ENCODE peak calls at places on chromosomes 13 and 19, in seven cellular contexts. S is CD8-positive, alpha-beta memory T cell; W is tibial nerve; X is GM23248; L is aorta; Z is mammary epithelial cell; U is esophagus muscularis mucosa. O is an unnamed sample. For H3K4me1 and H3K36me3, the result is how much of the 10 kb centered on the place peaks cover.

GRCh38 chr13:60396783-60397692 is at the start of gene TDRD3:
- DNase-seq in S (peak), W (peak), X (peak), L (peak), Z (peak), U (peak), O (peak)

GRCh38 chr13:68551701-68552522 is 1321.8 kb upstream of the PCDH9 start:
- DNase-seq in S (no peak), W (no peak), X (no peak), L (no peak), Z (no peak), U (no peak), O (no peak)

GRCh38 chr13:48210178-48210577 is 22.8 kb upstream of the ITM2B start:
- DNase-seq in S (no peak), W (no peak), X (peak), L (no peak), Z (peak), U (no peak), O (no peak)

GRCh38 chr13:38954291-38954690 is 36.3 kb downstream of the STOML3 start:
- DNase-seq in S (no peak), W (no peak), X (peak), L (no peak), Z (peak), U (no peak), O (no peak)

GRCh38 chr19:48448563-48448962 is 2.8 kb downstream of the GRWD1 start:
- DNase-seq in S (no peak), W (no peak), X (no peak), L (no peak), Z (no peak), U (no peak), O (no peak)

GRCh38 chr13:37187110-37187509 is 81.6 kb upstream of the CSNK1A1L start:
- DNase-seq in S (no peak), W (no peak), X (peak), L (no peak), Z (peak), U (no peak), O (no peak)

GRCh38 chr13:106121173-106121754 is 414.2 kb downstream of the EFNB2 start:
- DNase-seq in S (no peak), W (no peak), X (no peak), L (no peak), Z (peak), U (no peak), O (no peak)

GRCh38 chr13:39245688-39246087 is 207.4 kb downstream of the NHLRC3 start:
- DNase-seq in S (no peak), W (no peak), X (no peak), L (no peak), Z (peak), U (no peak), O (no peak)

GRCh38 chr13:85212692-85213091 is 586.5 kb downstream of the SLITRK6 start:
- DNase-seq in S (no peak), W (no peak), X (no peak), L (no peak), Z (no peak), U (no peak), O (no peak)

GRCh38 chr13:29799041-29799440 is 51.4 kb downstream of the UBL3 start:
- DNase-seq in S (no peak), W (no peak), X (no peak), L (no peak), Z (no peak), U (no peak), O (no peak)

GRCh38 chr19:34327851-34328250 is 37.1 kb upstream of the GPI start:
- DNase-seq in S (no peak), W (no peak), X (no peak), L (no peak), Z (no peak), U (no peak), O (no peak)

GRCh38 chr19:35093941-35094647 is 21.5 kb upstream of the FXYD3 start:
- DNase-seq in S (no peak), W (no peak), X (no peak), L (no peak), Z (no peak), U (no peak), O (no peak)

GRCh38 chr13:106083620-106084350 is 451.7 kb downstream of the EFNB2 start:
- DNase-seq in S (no peak), W (no peak), X (peak), L (no peak), Z (peak), U (no peak), O (peak)

GRCh38 chr19:49264258-49264657 is 60.7 kb downstream of the SLC6A16 start:
- DNase-seq in S (no peak), W (no peak), X (no peak), L (no peak), Z (no peak), U (no peak), O (no peak)

GRCh38 chr19:32498641-32499200 is 82.3 kb upstream of the PDCD5 start:
- DNase-seq in S (no peak), W (no peak), X (no peak), L (no peak), Z (no peak), U (peak), O (no peak)

GRCh38 chr13:50129923-50130685 is 114.9 kb downstream of the KCNRG start:
- DNase-seq in S (peak), W (peak), X (peak), L (peak), Z (no peak), U (peak), O (peak)

GRCh38 chr19:33849551-33850147 is 53.0 kb downstream of the KCTD15 start:
- DNase-seq in S (no peak), W (no peak), X (no peak), L (no peak), Z (no peak), U (no peak), O (no peak)

GRCh38 chr13:52975969-52976368 is 52.6 kb upstream of the OLFM4 start:
- DNase-seq in S (no peak), W (no peak), X (no peak), L (no peak), Z (no peak), U (no peak), O (no peak)

GRCh38 chr13:109699628-109700071 is 86.7 kb downstream of the IRS2 start:
- DNase-seq in S (no peak), W (no peak), X (peak), L (no peak), Z (no peak), U (no peak), O (peak)

GRCh38 chr19:2329528-2329927 is 1.0 kb downstream of the SPPL2B start:
- DNase-seq in S (no peak), W (no peak), X (peak), L (no peak), Z (no peak), U (no peak), O (no peak)

GRCh38 chr13:47457631-47458030 is 543.4 kb downstream of the SUCLA2 start:
- DNase-seq in S (no peak), W (no peak), X (peak), L (no peak), Z (peak), U (no peak), O (no peak)

GRCh38 chr19:39845172-39845571 is 1.0 kb downstream of the FBL start:
- DNase-seq in S (no peak), W (no peak), X (peak), L (no peak), Z (peak), U (no peak), O (no peak)

GRCh38 chr13:75417647-75418046 is 64.3 kb downstream of the TBC1D4 start:
- DNase-seq in S (no peak), W (no peak), X (no peak), L (no peak), Z (peak), U (no peak), O (no peak)

GRCh38 chr13:46352810-46353209 is 34.2 kb downstream of the RUBCNL start:
- DNase-seq in S (no peak), W (no peak), X (no peak), L (no peak), Z (no peak), U (no peak), O (no peak)

GRCh38 chr19:16184665-16185122 is 516 bp upstream of the FAM32A start:
- DNase-seq in S (no peak), W (no peak), X (no peak), L (no peak), Z (no peak), U (no peak), O (no peak)

GRCh38 chr19:2051771-2052704 is 994 bp upstream of the MKNK2 start:
- DNase-seq in S (peak), W (no peak), X (no peak), L (no peak), Z (no peak), U (no peak), O (no peak)

GRCh38 chr13:98487016-98487415 is 89.9 kb downstream of the STK24 start:
- DNase-seq in S (no peak), W (no peak), X (peak), L (no peak), Z (no peak), U (no peak), O (no peak)

GRCh38 chr13:91172160-91172559 is 175.3 kb upstream of the MIR17HG start:
- DNase-seq in S (no peak), W (no peak), X (no peak), L (no peak), Z (no peak), U (no peak), O (no peak)

GRCh38 chr19:7333198-7334118 is 15.3 kb upstream of the ARHGEF18 start:
- DNase-seq in S (no peak), W (no peak), X (no peak), L (peak), Z (peak), U (no peak), O (no peak)

GRCh38 chr13:48110930-48111721 is 16.2 kb upstream of the MED4 start:
- DNase-seq in S (no peak), W (peak), X (no peak), L (no peak), Z (peak), U (no peak), O (no peak)

GRCh38 chr19:48501961-48502719 is 9.5 kb downstream of the LMTK3 start:
- DNase-seq in S (peak), W (no peak), X (peak), L (no peak), Z (peak), U (no peak), O (no peak)

GRCh38 chr19:36421749-36422481 is 3.5 kb upstream of the ZFP82 start:
- DNase-seq in S (no peak), W (no peak), X (peak), L (no peak), Z (no peak), U (no peak), O (no peak)

GRCh38 chr19:7928741-7929701 is 3.1 kb upstream of the CTXN1 start:
- DNase-seq in S (peak), W (peak), X (peak), L (peak), Z (peak), U (no peak), O (peak)

GRCh38 chr19:21912654-21913053 is 76.7 kb upstream of the ZNF43 start:
- DNase-seq in S (no peak), W (no peak), X (no peak), L (no peak), Z (no peak), U (no peak), O (no peak)

GRCh38 chr13:93235258-93236015 is 8.8 kb downstream of the GPC6 start:
- DNase-seq in S (no peak), W (no peak), X (peak), L (no peak), Z (no peak), U (no peak), O (no peak)

GRCh38 chr13:27559714-27560113 is 60.6 kb downstream of the LNX2 start:
- DNase-seq in S (peak), W (no peak), X (no peak), L (no peak), Z (no peak), U (no peak), O (no peak)

GRCh38 chr19:21463449-21464105 is 41.8 kb upstream of the ZNF429 start:
- DNase-seq in S (no peak), W (no peak), X (no peak), L (no peak), Z (peak), U (no peak), O (no peak)

GRCh38 chr19:50362656-50363424 is 2.6 kb downstream of the NAPSA start:
- DNase-seq in S (no peak), W (no peak), X (no peak), L (peak), Z (no peak), U (no peak), O (no peak)

GRCh38 chr13:98842074-98842473 is 89.6 kb upstream of the SLC15A1 start:
- DNase-seq in S (no peak), W (no peak), X (no peak), L (no peak), Z (no peak), U (no peak), O (no peak)

GRCh38 chr13:40961224-40961623 is 57.9 kb downstream of the ELF1 start:
- DNase-seq in S (no peak), W (no peak), X (no peak), L (no peak), Z (no peak), U (no peak), O (no peak)
- H3K4me1 ChIP-seq in S (half or more), W (under half), X (under half), L (under half), Z (under half), U (under half), O (under half)

DNA sequence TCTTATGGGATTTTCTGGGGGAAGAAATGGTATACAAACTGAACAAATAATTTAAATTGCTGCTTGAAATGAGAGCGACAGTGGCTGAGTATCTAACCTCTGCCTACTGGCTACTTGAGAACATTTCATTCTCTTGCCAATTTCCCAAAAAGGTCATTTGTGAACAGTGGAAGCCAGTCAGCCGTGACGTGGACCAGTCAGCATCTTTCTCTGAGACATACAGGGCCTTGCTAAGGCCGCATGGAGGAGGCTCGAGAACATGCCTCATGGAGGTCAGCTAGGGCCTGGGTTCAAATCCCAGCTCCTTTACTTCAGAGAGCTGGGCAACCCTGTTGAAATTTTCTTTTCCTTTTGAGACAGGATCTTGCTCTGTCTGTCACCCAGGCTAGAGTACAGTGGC is 20.3 kb downstream of the ZC3H4 start:
- DNase-seq in S (no peak), W (no peak), X (no peak), L (no peak), Z (no peak), U (no peak), O (no peak)
- H3K36me3 ChIP-seq in S (under half), W (half or more), X (under half), L (under half), Z (under half), U (under half), O (half or more)

GRCh38 chr19:11323601-11324078 is 15.8 kb downstream of the RAB3D start:
- DNase-seq in S (no peak), W (no peak), X (no peak), L (no peak), Z (no peak), U (no peak), O (no peak)

GRCh38 chr19:11324748-11325389 is 14.6 kb downstream of the RAB3D start:
- DNase-seq in S (no peak), W (no peak), X (no peak), L (no peak), Z (no peak), U (no peak), O (no peak)

GRCh38 chr19:11324079-11324661 is 15.3 kb downstream of the RAB3D start:
- DNase-seq in S (no peak), W (peak), X (peak), L (peak), Z (peak), U (no peak), O (peak)

GRCh38 chr19:11322269-11323024 is 17.0 kb downstream of the RAB3D start:
- DNase-seq in S (no peak), W (no peak), X (no peak), L (no peak), Z (no peak), U (no peak), O (peak)

GRCh38 chr19:11321206-11322126 is 18.0 kb downstream of the RAB3D start:
- DNase-seq in S (no peak), W (no peak), X (no peak), L (no peak), Z (no peak), U (no peak), O (no peak)
- H3K4me1 ChIP-seq in S (under half), W (under half), X (under half), L (under half), Z (under half), U (under half), O (under half)

GRCh38 chr19:4042064-4042730 is 24.5 kb downstream of the ZBTB7A start:
- DNase-seq in S (no peak), W (no peak), X (no peak), L (no peak), Z (no peak), U (no peak), O (no peak)
- H3K36me3 ChIP-seq in S (under half), W (half or more), X (under half), L (under half), Z (under half), U (under half), O (under half)

GRCh38 chr19:18839465-18840287 is 7.9 kb downstream of the UPF1 start:
- DNase-seq in S (no peak), W (no peak), X (no peak), L (no peak), Z (no peak), U (no peak), O (no peak)
- H3K4me1 ChIP-seq in S (half or more), W (under half), X (under half), L (under half), Z (under half), U (half or more), O (under half)